ENCODE peak calls at places on chromosomes 12 and 14, in seven cellular contexts. One of them, this sample, is unnamed.

GRCh38 chr12:91133871-91134270 is 22.6 kb upstream of the LUM start:
- DNase-seq in HCT116: no peak
- DNase-seq in GM23338: no peak
- DNase-seq in stomach: no peak
- DNase-seq in cardiac muscle cell: peak; percentile 58
- DNase-seq in aorta: no peak
- DNase-seq in A549: no peak
- DNase-seq in this sample: no peak

GRCh38 chr14:99026471-99026870 is 245.5 kb downstream of the BCL11B start:
- DNase-seq in A549: no peak
- DNase-seq in GM23338: no peak
- DNase-seq in aorta: no peak
- DNase-seq in HCT116: peak; percentile 94
- DNase-seq in cardiac muscle cell: no peak
- DNase-seq in stomach: no peak
- DNase-seq in this sample: no peak

GRCh38 chr12:107130830-107131760 is 37.7 kb upstream of the CRY1 start:
- DNase-seq in HCT116: no peak
- DNase-seq in A549: no peak
- DNase-seq in aorta: no peak
- DNase-seq in stomach: no peak
- DNase-seq in cardiac muscle cell: no peak
- DNase-seq in GM23338: no peak
- DNase-seq in this sample: no peak

GRCh38 chr12:40054554-40055226 is 51.2 kb downstream of the SLC2A13 start:
- DNase-seq in cardiac muscle cell: peak; percentile 82
- DNase-seq in stomach: no peak
- DNase-seq in aorta: peak; percentile 46
- DNase-seq in A549: peak; percentile 21
- DNase-seq in GM23338: no peak
- DNase-seq in HCT116: no peak
- DNase-seq in this sample: peak; percentile 75

GRCh38 chr14:83470466-83470865 is 1936.8 kb upstream of the SEL1L start:
- DNase-seq in aorta: no peak
- DNase-seq in HCT116: no peak
- DNase-seq in stomach: no peak
- DNase-seq in A549: no peak
- DNase-seq in cardiac muscle cell: no peak
- DNase-seq in GM23338: no peak
- DNase-seq in this sample: no peak

GRCh38 chr14:74038015-74038859 is 19.1 kb downstream of the BBOF1 start:
- DNase-seq in GM23338: peak; percentile 73
- DNase-seq in cardiac muscle cell: peak; percentile 69
- DNase-seq in aorta: no peak
- DNase-seq in A549: peak; percentile 62
- DNase-seq in HCT116: no peak
- DNase-seq in stomach: no peak
- DNase-seq in this sample: no peak

GRCh38 chr12:5003025-5003666 is 40.5 kb upstream of the KCNA5 start:
- DNase-seq in A549: peak; percentile 57
- DNase-seq in aorta: peak; percentile 78
- DNase-seq in stomach: peak; percentile 62
- DNase-seq in cardiac muscle cell: peak; percentile 70
- DNase-seq in GM23338: peak; percentile 87
- DNase-seq in HCT116: peak; percentile 43
- DNase-seq in this sample: peak; percentile 70

GRCh38 chr12:27826076-27826475 is 46.0 kb upstream of the MANSC4 start:
- DNase-seq in A549: no peak
- DNase-seq in GM23338: no peak
- DNase-seq in aorta: no peak
- DNase-seq in stomach: no peak
- DNase-seq in cardiac muscle cell: no peak
- DNase-seq in HCT116: no peak
- DNase-seq in this sample: no peak

GRCh38 chr14:55302770-55303472 is 31.7 kb downstream of the FBXO34 start:
- DNase-seq in aorta: no peak
- DNase-seq in HCT116: no peak
- DNase-seq in A549: no peak
- DNase-seq in cardiac muscle cell: no peak
- DNase-seq in stomach: no peak
- DNase-seq in GM23338: no peak
- DNase-seq in this sample: no peak

GRCh38 chr12:41653386-41654110 is 465.4 kb downstream of the PDZRN4 start:
- DNase-seq in GM23338: no peak
- DNase-seq in aorta: no peak
- DNase-seq in cardiac muscle cell: no peak
- DNase-seq in stomach: no peak
- DNase-seq in A549: no peak
- DNase-seq in HCT116: no peak
- DNase-seq in this sample: no peak

GRCh38 chr12:93884794-93885460 is 207.8 kb downstream of the CRADD start:
- DNase-seq in HCT116: no peak
- DNase-seq in stomach: no peak
- DNase-seq in cardiac muscle cell: peak; percentile 53
- DNase-seq in aorta: no peak
- DNase-seq in A549: no peak
- DNase-seq in GM23338: no peak
- DNase-seq in this sample: peak; percentile 16

GRCh38 chr12:25434493-25434892 is 118.6 kb downstream of the LMNTD1 start:
- DNase-seq in aorta: no peak
- DNase-seq in cardiac muscle cell: no peak
- DNase-seq in HCT116: no peak
- DNase-seq in GM23338: peak; percentile 43
- DNase-seq in A549: no peak
- DNase-seq in stomach: no peak
- DNase-seq in this sample: no peak

GRCh38 chr12:98591209-98591608 is 2.3 kb upstream of the SLC25A3 start:
- DNase-seq in HCT116: no peak
- DNase-seq in aorta: no peak
- DNase-seq in stomach: no peak
- DNase-seq in GM23338: no peak
- DNase-seq in cardiac muscle cell: peak; percentile 38
- DNase-seq in A549: no peak
- DNase-seq in this sample: no peak

GRCh38 chr12:2750185-2750584 is 44.6 kb upstream of the FKBP4 start:
- DNase-seq in cardiac muscle cell: no peak
- DNase-seq in GM23338: no peak
- DNase-seq in A549: no peak
- DNase-seq in HCT116: no peak
- DNase-seq in aorta: no peak
- DNase-seq in stomach: no peak
- DNase-seq in this sample: no peak

GRCh38 chr14:66005899-66006434 is 480.2 kb upstream of the CCDC196 start:
- DNase-seq in aorta: no peak
- DNase-seq in stomach: no peak
- DNase-seq in GM23338: no peak
- DNase-seq in HCT116: no peak
- DNase-seq in cardiac muscle cell: no peak
- DNase-seq in A549: no peak
- DNase-seq in this sample: no peak

GRCh38 chr14:60349663-60350365 is 100.8 kb downstream of the PPM1A start:
- DNase-seq in HCT116: peak; percentile 39
- DNase-seq in aorta: no peak
- DNase-seq in A549: peak; percentile 56
- DNase-seq in cardiac muscle cell: peak; percentile 67
- DNase-seq in GM23338: peak; percentile 83
- DNase-seq in stomach: peak; percentile 33
- DNase-seq in this sample: no peak

GRCh38 chr14:102320671-102321455 is 1.3 kb downstream of the ZNF839 start:
- DNase-seq in GM23338: no peak
- DNase-seq in aorta: no peak
- DNase-seq in cardiac muscle cell: no peak
- DNase-seq in stomach: no peak
- DNase-seq in A549: no peak
- DNase-seq in HCT116: no peak
- DNase-seq in this sample: no peak

GRCh38 chr12:1518763-1519516 is 75.4 kb downstream of the FBXL14 start:
- DNase-seq in HCT116: peak; percentile 32
- DNase-seq in stomach: no peak
- DNase-seq in A549: no peak
- DNase-seq in GM23338: no peak
- DNase-seq in cardiac muscle cell: peak; percentile 65
- DNase-seq in aorta: no peak
- DNase-seq in this sample: no peak

GRCh38 chr14:56135001-56135400 is 16.8 kb downstream of the PELI2 start:
- DNase-seq in A549: no peak
- DNase-seq in stomach: peak; percentile 72
- DNase-seq in cardiac muscle cell: no peak
- DNase-seq in aorta: no peak
- DNase-seq in HCT116: no peak
- DNase-seq in GM23338: no peak
- DNase-seq in this sample: no peak

GRCh38 chr12:86917121-86917520 is 660.9 kb upstream of the MGAT4C start:
- DNase-seq in A549: no peak
- DNase-seq in stomach: no peak
- DNase-seq in GM23338: peak; percentile 72
- DNase-seq in HCT116: no peak
- DNase-seq in cardiac muscle cell: no peak
- DNase-seq in aorta: no peak
- DNase-seq in this sample: no peak

GRCh38 chr12:30725739-30726138 is 29.0 kb downstream of the CAPRIN2 start:
- DNase-seq in GM23338: no peak
- DNase-seq in cardiac muscle cell: peak; percentile 80
- DNase-seq in HCT116: peak; percentile 54
- DNase-seq in aorta: no peak
- DNase-seq in A549: peak; percentile 56
- DNase-seq in stomach: no peak
- DNase-seq in this sample: no peak

GRCh38 chr12:106082216-106083175 is 56.3 kb downstream of the NUAK1 start:
- DNase-seq in HCT116: no peak
- DNase-seq in cardiac muscle cell: no peak
- DNase-seq in GM23338: no peak
- DNase-seq in aorta: no peak
- DNase-seq in A549: no peak
- DNase-seq in stomach: no peak
- DNase-seq in this sample: no peak
- H3K4me1 ChIP-seq in HCT116: peaks cover 18% of the 10 kb centered on the region
- H3K4me1 ChIP-seq in cardiac muscle cell: peaks cover 18% of the 10 kb centered on the region
- H3K4me1 ChIP-seq in GM23338: peaks cover 11% of the 10 kb centered on the region
- H3K4me1 ChIP-seq in aorta: peaks cover 8% of the 10 kb centered on the region
- H3K4me1 ChIP-seq in A549: peaks cover 80% of the 10 kb centered on the region
- H3K4me1 ChIP-seq in stomach: peaks cover 41% of the 10 kb centered on the region
- H3K4me1 ChIP-seq in this sample: no peaks in the 10 kb centered on the region

DNA sequence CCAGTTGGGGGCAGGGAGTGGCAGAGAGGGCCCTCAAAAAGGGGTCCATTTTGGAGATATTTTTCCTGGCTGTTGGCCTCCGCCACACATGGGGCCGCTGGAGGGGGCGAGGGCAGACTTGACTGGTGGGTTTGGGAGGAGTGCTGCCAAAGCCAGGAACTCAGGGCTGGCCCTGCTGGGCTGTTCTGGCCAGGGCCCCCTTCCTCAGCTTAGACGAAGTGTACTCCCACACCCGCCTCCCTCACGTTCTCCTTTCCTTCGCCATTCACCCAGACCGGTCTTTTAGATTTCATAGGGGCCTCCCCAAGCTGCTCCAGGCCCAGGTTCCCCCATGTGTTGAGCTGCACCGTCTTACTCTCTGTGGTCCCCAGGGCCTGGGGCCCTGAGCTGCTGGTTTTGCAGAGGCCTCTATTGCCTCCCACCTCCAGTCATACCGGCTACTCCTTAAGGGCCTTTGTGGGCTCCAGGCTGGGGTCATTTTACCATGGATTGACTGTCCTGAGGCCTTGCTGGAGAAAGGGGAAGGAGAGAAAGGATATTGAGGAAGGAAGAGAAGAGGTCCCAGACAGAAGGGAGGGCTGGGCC is 1.3 kb downstream of the KRT7 start:
- DNase-seq in aorta: no peak
- DNase-seq in stomach: no peak
- DNase-seq in HCT116: no peak
- DNase-seq in cardiac muscle cell: no peak
- DNase-seq in GM23338: peak; percentile 13
- DNase-seq in A549: no peak
- DNase-seq in this sample: no peak
- H3K4me1 ChIP-seq in aorta: peaks cover 4% of the 10 kb centered on the region
- H3K4me1 ChIP-seq in stomach: peaks cover 42% of the 10 kb centered on the region
- H3K4me1 ChIP-seq in HCT116: peaks cover 26% of the 10 kb centered on the region
- H3K4me1 ChIP-seq in cardiac muscle cell: no peaks in the 10 kb centered on the region
- H3K4me1 ChIP-seq in GM23338: peaks cover 37% of the 10 kb centered on the region
- H3K4me1 ChIP-seq in A549: peaks cover 73% of the 10 kb centered on the region
- H3K4me1 ChIP-seq in this sample: peaks cover 27% of the 10 kb centered on the region

GRCh38 chr12:78888583-78888982 is 24.0 kb downstream of the SYT1 start:
- DNase-seq in HCT116: peak; percentile 74
- DNase-seq in cardiac muscle cell: no peak
- DNase-seq in A549: no peak
- DNase-seq in GM23338: peak; percentile 30
- DNase-seq in stomach: no peak
- DNase-seq in aorta: no peak
- DNase-seq in this sample: no peak

GRCh38 chr12:78887444-78887843 is 22.9 kb downstream of the SYT1 start:
- DNase-seq in A549: no peak
- DNase-seq in aorta: no peak
- DNase-seq in stomach: no peak
- DNase-seq in GM23338: no peak
- DNase-seq in HCT116: no peak
- DNase-seq in cardiac muscle cell: no peak
- DNase-seq in this sample: no peak

GRCh38 chr12:78887008-78887407 is 22.4 kb downstream of the SYT1 start:
- DNase-seq in aorta: no peak
- DNase-seq in GM23338: no peak
- DNase-seq in stomach: no peak
- DNase-seq in HCT116: peak; percentile 87
- DNase-seq in cardiac muscle cell: peak; percentile 84
- DNase-seq in A549: peak; percentile 30
- DNase-seq in this sample: no peak

DNA sequence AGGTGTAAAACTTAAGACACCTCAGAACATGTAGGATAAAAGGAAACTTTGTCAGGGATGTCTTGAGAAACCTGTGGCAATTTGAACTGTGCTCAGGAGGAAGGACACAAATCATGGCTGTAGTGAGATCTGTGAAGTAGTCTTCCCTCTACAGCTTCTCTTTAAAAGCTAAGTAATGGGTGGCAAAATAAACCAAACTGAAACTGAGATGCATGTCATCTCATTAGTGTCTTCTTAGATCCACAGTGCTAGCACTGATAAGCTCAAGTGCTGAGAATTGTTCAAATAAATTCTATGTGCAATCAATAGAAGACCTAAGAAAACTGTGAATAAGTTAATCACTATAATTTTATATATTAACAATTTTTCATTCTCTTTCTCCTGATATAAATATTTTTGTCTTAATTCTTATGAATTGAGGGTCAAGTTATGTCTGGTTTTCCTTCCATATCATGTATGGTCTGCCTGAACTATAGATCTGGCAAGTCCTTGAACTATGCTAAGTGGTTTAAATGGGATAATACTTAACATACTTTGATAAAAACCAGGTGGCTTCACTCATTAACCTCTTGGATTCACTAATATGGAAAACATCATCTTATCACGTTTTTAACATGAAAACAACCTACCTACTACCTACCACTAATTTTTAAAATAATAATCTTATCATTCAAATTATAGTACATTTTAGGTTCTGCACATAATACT is 27.2 kb downstream of the SYT1 start:
- DNase-seq in GM23338: no peak
- DNase-seq in A549: no peak
- DNase-seq in aorta: no peak
- DNase-seq in stomach: no peak
- DNase-seq in HCT116: no peak
- DNase-seq in cardiac muscle cell: no peak
- DNase-seq in this sample: no peak
- H3K4me1 ChIP-seq in GM23338: peaks cover 21% of the 10 kb centered on the region
- H3K4me1 ChIP-seq in A549: peaks cover 20% of the 10 kb centered on the region
- H3K4me1 ChIP-seq in aorta: no peaks in the 10 kb centered on the region
- H3K4me1 ChIP-seq in stomach: no peaks in the 10 kb centered on the region
- H3K4me1 ChIP-seq in HCT116: peaks cover 23% of the 10 kb centered on the region
- H3K4me1 ChIP-seq in cardiac muscle cell: peaks cover 14% of the 10 kb centered on the region
- H3K4me1 ChIP-seq in this sample: no peaks in the 10 kb centered on the region

GRCh38 chr14:94867931-94868597 is 98.2 kb upstream of the GSC start:
- DNase-seq in cardiac muscle cell: peak; percentile 4
- DNase-seq in stomach: no peak
- DNase-seq in aorta: no peak
- DNase-seq in HCT116: no peak
- DNase-seq in GM23338: peak; percentile 37
- DNase-seq in A549: no peak
- DNase-seq in this sample: no peak
- H3K4me1 ChIP-seq in cardiac muscle cell: no peaks in the 10 kb centered on the region
- H3K4me1 ChIP-seq in stomach: peaks cover 3% of the 10 kb centered on the region
- H3K4me1 ChIP-seq in aorta: no peaks in the 10 kb centered on the region
- H3K4me1 ChIP-seq in HCT116: no peaks in the 10 kb centered on the region
- H3K4me1 ChIP-seq in GM23338: peaks cover 13% of the 10 kb centered on the region
- H3K4me1 ChIP-seq in A549: no peaks in the 10 kb centered on the region
- H3K4me1 ChIP-seq in this sample: no peaks in the 10 kb centered on the region

This sample was measured in right atrium auricular region.